ENCODE peak calls at places on chromosomes 2 and 18, in six cellular contexts. One of them, this sample, is unnamed. For H3K4me1, the result is how much of the 10 kb centered on the place peaks cover.

GRCh38 chr2:69589973-69590652 is 53.4 kb downstream of the AAK1 start:
- DNase-seq in K562: peak
- DNase-seq in HepG2: no peak
- DNase-seq in GM12878: no peak
- DNase-seq in H1: no peak
- DNase-seq in HCT116: no peak
- DNase-seq in this sample: no peak

GRCh38 chr2:102806250-102806837 is 44.5 kb downstream of the TMEM182 start:
- DNase-seq in K562: peak
- DNase-seq in HepG2: peak
- DNase-seq in GM12878: no peak
- DNase-seq in H1: peak
- DNase-seq in HCT116: peak
- DNase-seq in this sample: peak

GRCh38 chr18:59748628-59749360 is 51.6 kb upstream of the CCBE1 start:
- DNase-seq in K562: no peak
- DNase-seq in HepG2: no peak
- DNase-seq in GM12878: no peak
- DNase-seq in H1: no peak
- DNase-seq in HCT116: peak
- DNase-seq in this sample: no peak

GRCh38 chr2:47437287-47437686 is 34.3 kb downstream of the MSH2 start:
- DNase-seq in K562: peak
- DNase-seq in HepG2: no peak
- DNase-seq in GM12878: no peak
- DNase-seq in H1: no peak
- DNase-seq in HCT116: no peak
- DNase-seq in this sample: no peak

GRCh38 chr2:132417430-132418035 is 928 bp downstream of the GPR39 start:
- DNase-seq in K562: no peak
- DNase-seq in HepG2: no peak
- DNase-seq in GM12878: no peak
- DNase-seq in H1: no peak
- DNase-seq in HCT116: no peak
- DNase-seq in this sample: no peak

GRCh38 chr18:73099759-73100158 is 232.0 kb upstream of the NETO1 start:
- DNase-seq in K562: no peak
- DNase-seq in HepG2: no peak
- DNase-seq in GM12878: no peak
- DNase-seq in H1: no peak
- DNase-seq in HCT116: no peak
- DNase-seq in this sample: no peak

GRCh38 chr18:62738638-62739037 is 23.3 kb downstream of the PHLPP1 start:
- DNase-seq in K562: no peak
- DNase-seq in HepG2: no peak
- DNase-seq in GM12878: no peak
- DNase-seq in H1: no peak
- DNase-seq in HCT116: no peak
- DNase-seq in this sample: no peak

GRCh38 chr18:45851196-45851925 is 25.9 kb downstream of the SIGLEC15 start:
- DNase-seq in K562: no peak
- DNase-seq in HepG2: no peak
- DNase-seq in GM12878: no peak
- DNase-seq in H1: no peak
- DNase-seq in HCT116: no peak
- DNase-seq in this sample: no peak

GRCh38 chr18:57466745-57467144 is 31.6 kb downstream of the ONECUT2 start:
- DNase-seq in K562: no peak
- DNase-seq in HepG2: no peak
- DNase-seq in GM12878: no peak
- DNase-seq in H1: no peak
- DNase-seq in HCT116: no peak
- DNase-seq in this sample: no peak

GRCh38 chr18:68564348-68564747 is 150.6 kb downstream of the TMX3 start:
- DNase-seq in K562: no peak
- DNase-seq in HepG2: no peak
- DNase-seq in GM12878: no peak
- DNase-seq in H1: no peak
- DNase-seq in HCT116: no peak
- DNase-seq in this sample: peak

GRCh38 chr2:117917223-117917917 is 96.5 kb downstream of the CCDC93 start:
- DNase-seq in K562: peak
- DNase-seq in HepG2: peak
- DNase-seq in GM12878: no peak
- DNase-seq in H1: no peak
- DNase-seq in HCT116: no peak
- DNase-seq in this sample: no peak

GRCh38 chr2:240565267-240566202 is 2.7 kb upstream of the RNPEPL1 start:
- DNase-seq in K562: peak
- DNase-seq in HepG2: peak
- DNase-seq in GM12878: peak
- DNase-seq in H1: no peak
- DNase-seq in HCT116: peak
- DNase-seq in this sample: no peak

GRCh38 chr2:120419955-120420354 is 74.0 kb downstream of the INHBB start:
- DNase-seq in K562: no peak
- DNase-seq in HepG2: no peak
- DNase-seq in GM12878: no peak
- DNase-seq in H1: no peak
- DNase-seq in HCT116: no peak
- DNase-seq in this sample: no peak

GRCh38 chr2:144988591-144988990 is 468.7 kb upstream of the ZEB2 start:
- DNase-seq in K562: no peak
- DNase-seq in HepG2: no peak
- DNase-seq in GM12878: no peak
- DNase-seq in H1: no peak
- DNase-seq in HCT116: no peak
- DNase-seq in this sample: no peak

GRCh38 chr2:144989580-144990270 is 469.8 kb upstream of the ZEB2 start:
- DNase-seq in K562: no peak
- DNase-seq in HepG2: no peak
- DNase-seq in GM12878: no peak
- DNase-seq in H1: no peak
- DNase-seq in HCT116: no peak
- DNase-seq in this sample: no peak

GRCh38 chr2:144995482-144995881 is 475.6 kb upstream of the ZEB2 start:
- DNase-seq in K562: no peak
- DNase-seq in HepG2: no peak
- DNase-seq in GM12878: no peak
- DNase-seq in H1: no peak
- DNase-seq in HCT116: no peak
- DNase-seq in this sample: no peak

GRCh38 chr2:144996225-144996795 is 476.4 kb upstream of the ZEB2 start:
- DNase-seq in K562: no peak
- DNase-seq in HepG2: no peak
- DNase-seq in GM12878: no peak
- DNase-seq in H1: no peak
- DNase-seq in HCT116: no peak
- DNase-seq in this sample: no peak

GRCh38 chr2:144990661-144991060 is 470.7 kb upstream of the ZEB2 start:
- DNase-seq in K562: no peak
- DNase-seq in HepG2: no peak
- DNase-seq in GM12878: no peak
- DNase-seq in H1: no peak
- DNase-seq in HCT116: no peak
- DNase-seq in this sample: no peak
- H3K4me3 ChIP-seq in K562: no peak
- H3K4me3 ChIP-seq in HepG2: no peak
- H3K4me3 ChIP-seq in GM12878: no peak
- H3K4me3 ChIP-seq in H1: no peak
- H3K4me3 ChIP-seq in HCT116: no peak
- H3K4me3 ChIP-seq in this sample: no peak

GRCh38 chr2:204331180-204331579 is 214.1 kb upstream of the PARD3B start:
- DNase-seq in K562: no peak
- DNase-seq in HepG2: no peak
- DNase-seq in GM12878: no peak
- DNase-seq in H1: no peak
- DNase-seq in HCT116: no peak
- DNase-seq in this sample: no peak
- TF ChIP-seq YY1 in K562: no peak
- TF ChIP-seq YY1 in HepG2: no peak
- TF ChIP-seq YY1 in GM12878: no peak
- TF ChIP-seq YY1 in H1: no peak
- TF ChIP-seq YY1 in HCT116: no peak
- TF ChIP-seq YY1 in this sample: no peak

GRCh38 chr2:143847257-143847656 is 672.7 kb downstream of the ZEB2 start:
- DNase-seq in K562: no peak
- DNase-seq in HepG2: no peak
- DNase-seq in GM12878: no peak
- DNase-seq in H1: no peak
- DNase-seq in HCT116: no peak
- DNase-seq in this sample: no peak
- H3K4me1 ChIP-seq in K562: under half
- H3K4me1 ChIP-seq in HepG2: under half
- H3K4me1 ChIP-seq in GM12878: under half
- H3K4me1 ChIP-seq in H1: under half
- H3K4me1 ChIP-seq in HCT116: under half
- H3K4me1 ChIP-seq in this sample: under half

GRCh38 chr2:136052374-136053362 is 65.3 kb downstream of the CXCR4 start:
- DNase-seq in K562: no peak
- DNase-seq in HepG2: no peak
- DNase-seq in GM12878: no peak
- DNase-seq in H1: no peak
- DNase-seq in HCT116: no peak
- DNase-seq in this sample: no peak
- H3K4me3 ChIP-seq in K562: no peak
- H3K4me3 ChIP-seq in HepG2: no peak
- H3K4me3 ChIP-seq in GM12878: no peak
- H3K4me3 ChIP-seq in H1: no peak
- H3K4me3 ChIP-seq in HCT116: no peak
- H3K4me3 ChIP-seq in this sample: no peak

GRCh38 chr2:148812306-148812705 is 62.7 kb upstream of the KIF5C start:
- DNase-seq in K562: no peak
- DNase-seq in HepG2: no peak
- DNase-seq in GM12878: no peak
- DNase-seq in H1: no peak
- DNase-seq in HCT116: no peak
- DNase-seq in this sample: no peak

GRCh38 chr2:148814853-148815419 is 60.1 kb upstream of the KIF5C start:
- DNase-seq in K562: no peak
- DNase-seq in HepG2: no peak
- DNase-seq in GM12878: no peak
- DNase-seq in H1: no peak
- DNase-seq in HCT116: no peak
- DNase-seq in this sample: no peak

GRCh38 chr2:148813603-148814065 is 61.4 kb upstream of the KIF5C start:
- DNase-seq in K562: peak
- DNase-seq in HepG2: no peak
- DNase-seq in GM12878: peak
- DNase-seq in H1: peak
- DNase-seq in HCT116: no peak
- DNase-seq in this sample: peak

GRCh38 chr2:148816176-148816575 is 58.9 kb upstream of the KIF5C start:
- DNase-seq in K562: no peak
- DNase-seq in HepG2: no peak
- DNase-seq in GM12878: no peak
- DNase-seq in H1: no peak
- DNase-seq in HCT116: no peak
- DNase-seq in this sample: no peak

GRCh38 chr2:148814143-148814852 is 60.7 kb upstream of the KIF5C start:
- DNase-seq in K562: no peak
- DNase-seq in HepG2: no peak
- DNase-seq in GM12878: no peak
- DNase-seq in H1: no peak
- DNase-seq in HCT116: no peak
- DNase-seq in this sample: no peak
- TF ChIP-seq YY1 in K562: no peak
- TF ChIP-seq YY1 in HepG2: no peak
- TF ChIP-seq YY1 in GM12878: no peak
- TF ChIP-seq YY1 in H1: no peak
- TF ChIP-seq YY1 in HCT116: no peak
- TF ChIP-seq YY1 in this sample: no peak

GRCh38 chr2:147211484-147211883 is 633.3 kb upstream of the ACVR2A start:
- DNase-seq in K562: no peak
- DNase-seq in HepG2: no peak
- DNase-seq in GM12878: no peak
- DNase-seq in H1: no peak
- DNase-seq in HCT116: no peak
- DNase-seq in this sample: no peak

DNA sequence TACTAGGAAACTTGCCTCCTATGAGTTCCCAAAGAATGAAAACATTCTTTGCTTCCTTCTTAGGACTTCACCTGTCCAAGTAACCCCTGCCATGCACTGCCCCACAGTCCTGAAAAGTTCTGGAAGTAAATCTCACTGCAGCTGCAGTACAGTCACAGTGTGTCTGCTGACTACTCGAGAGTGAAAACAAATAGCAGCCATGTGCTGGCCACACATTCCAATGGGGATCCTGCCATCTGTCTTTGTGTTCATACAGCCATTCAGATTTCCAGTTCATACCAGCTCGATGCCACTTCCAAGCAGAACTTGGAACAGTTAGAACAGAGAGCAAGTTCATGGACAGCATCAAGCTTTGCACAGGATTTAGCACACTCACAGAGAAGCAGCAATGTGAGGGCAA is 629.9 kb upstream of the ACVR2A start:
- DNase-seq in K562: no peak
- DNase-seq in HepG2: no peak
- DNase-seq in GM12878: no peak
- DNase-seq in H1: no peak
- DNase-seq in HCT116: no peak
- DNase-seq in this sample: no peak
- H3K4me1 ChIP-seq in K562: under half
- H3K4me1 ChIP-seq in HepG2: under half
- H3K4me1 ChIP-seq in GM12878: under half
- H3K4me1 ChIP-seq in H1: under half
- H3K4me1 ChIP-seq in HCT116: under half
- H3K4me1 ChIP-seq in this sample: under half

DNA sequence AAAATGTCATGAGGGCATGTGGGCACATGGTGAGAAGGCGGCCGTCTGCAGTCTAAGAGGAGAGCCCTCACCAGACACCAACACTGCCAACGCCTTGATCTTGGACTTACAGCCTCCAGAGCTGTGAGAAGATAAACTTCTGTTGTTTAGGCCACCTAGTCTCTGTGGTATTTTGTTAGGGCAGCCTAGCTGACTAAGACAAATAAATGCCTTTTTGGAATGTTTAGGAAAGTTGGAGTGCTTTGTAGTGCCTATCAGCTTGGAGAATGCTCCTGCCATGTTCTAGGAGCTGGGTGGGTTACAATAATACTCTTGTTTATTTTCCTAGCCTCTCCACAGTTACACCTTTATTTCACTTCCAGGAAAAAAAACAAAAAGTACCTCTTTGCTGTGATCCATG is 92.0 kb downstream of the SPP2 start:
- DNase-seq in K562: no peak
- DNase-seq in HepG2: no peak
- DNase-seq in GM12878: no peak
- DNase-seq in H1: no peak
- DNase-seq in HCT116: no peak
- DNase-seq in this sample: no peak
- H3K4me3 ChIP-seq in K562: no peak
- H3K4me3 ChIP-seq in HepG2: no peak
- H3K4me3 ChIP-seq in GM12878: no peak
- H3K4me3 ChIP-seq in H1: no peak
- H3K4me3 ChIP-seq in HCT116: no peak
- H3K4me3 ChIP-seq in this sample: no peak

GRCh38 chr2:21055879-21056790 is 12.3 kb upstream of the APOB start:
- DNase-seq in K562: peak
- DNase-seq in HepG2: peak
- DNase-seq in GM12878: no peak
- DNase-seq in H1: no peak
- DNase-seq in HCT116: no peak
- DNase-seq in this sample: no peak
- TF ChIP-seq YY1 in K562: no peak
- TF ChIP-seq YY1 in HepG2: no peak
- TF ChIP-seq YY1 in GM12878: no peak
- TF ChIP-seq YY1 in H1: no peak
- TF ChIP-seq YY1 in HCT116: no peak
- TF ChIP-seq YY1 in this sample: no peak

GRCh38 chr2:101714098-101714497 is 16.6 kb downstream of the MAP4K4 start:
- DNase-seq in K562: no peak
- DNase-seq in HepG2: no peak
- DNase-seq in GM12878: no peak
- DNase-seq in H1: no peak
- DNase-seq in HCT116: no peak
- DNase-seq in this sample: no peak
- H3K4me1 ChIP-seq in K562: under half
- H3K4me1 ChIP-seq in HepG2: half or more
- H3K4me1 ChIP-seq in GM12878: under half
- H3K4me1 ChIP-seq in H1: under half
- H3K4me1 ChIP-seq in HCT116: under half
- H3K4me1 ChIP-seq in this sample: under half

This sample was measured in NT2/D1.